ENCODE peak calls at places on chromosomes 6 and 20, in seven cellular contexts. One of them, this sample, is unnamed.

GRCh38 chr6:6057442-6058053 is 50.8 kb upstream of the NRN1 start:
- DNase-seq in adrenal gland: no peak
- DNase-seq in lower leg skin: no peak
- DNase-seq in HL-60: peak
- DNase-seq in mammary epithelial cell: peak
- DNase-seq in omental fat pad: no peak
- DNase-seq in breast epithelium: no peak
- DNase-seq in this sample: no peak

GRCh38 chr6:89999154-89999553 is 104.9 kb downstream of the GJA10 start:
- DNase-seq in omental fat pad: peak
- DNase-seq in adrenal gland: no peak
- DNase-seq in HL-60: peak
- DNase-seq in mammary epithelial cell: peak
- DNase-seq in lower leg skin: peak
- DNase-seq in breast epithelium: peak
- DNase-seq in this sample: no peak

GRCh38 chr6:111800468-111800760 is 72.8 kb downstream of the FYN start:
- DNase-seq in HL-60: no peak
- DNase-seq in omental fat pad: no peak
- DNase-seq in adrenal gland: no peak
- DNase-seq in mammary epithelial cell: no peak
- DNase-seq in breast epithelium: no peak
- DNase-seq in lower leg skin: no peak
- DNase-seq in this sample: no peak

GRCh38 chr6:72911463-72912153 is 289.7 kb downstream of the KCNQ5 start:
- DNase-seq in omental fat pad: no peak
- DNase-seq in lower leg skin: no peak
- DNase-seq in breast epithelium: no peak
- DNase-seq in mammary epithelial cell: peak
- DNase-seq in adrenal gland: no peak
- DNase-seq in HL-60: no peak
- DNase-seq in this sample: no peak

GRCh38 chr6:158387036-158387435 is 74.8 kb downstream of the TULP4 start:
- DNase-seq in adrenal gland: no peak
- DNase-seq in omental fat pad: no peak
- DNase-seq in lower leg skin: no peak
- DNase-seq in breast epithelium: no peak
- DNase-seq in HL-60: no peak
- DNase-seq in mammary epithelial cell: no peak
- DNase-seq in this sample: no peak

GRCh38 chr6:15243994-15244604 is 1.8 kb upstream of the JARID2 start:
- DNase-seq in adrenal gland: no peak
- DNase-seq in lower leg skin: no peak
- DNase-seq in HL-60: no peak
- DNase-seq in omental fat pad: no peak
- DNase-seq in breast epithelium: no peak
- DNase-seq in mammary epithelial cell: no peak
- DNase-seq in this sample: no peak

GRCh38 chr20:25549866-25550477 is 35.4 kb downstream of the NINL start:
- DNase-seq in mammary epithelial cell: no peak
- DNase-seq in breast epithelium: no peak
- DNase-seq in omental fat pad: no peak
- DNase-seq in lower leg skin: no peak
- DNase-seq in HL-60: no peak
- DNase-seq in adrenal gland: no peak
- DNase-seq in this sample: no peak

GRCh38 chr6:104324305-104324704 is 535.4 kb downstream of the HACE1 start:
- DNase-seq in adrenal gland: no peak
- DNase-seq in HL-60: no peak
- DNase-seq in lower leg skin: no peak
- DNase-seq in breast epithelium: no peak
- DNase-seq in mammary epithelial cell: no peak
- DNase-seq in omental fat pad: no peak
- DNase-seq in this sample: no peak

GRCh38 chr6:99236010-99236409 is 113.5 kb downstream of the FAXC start:
- DNase-seq in omental fat pad: no peak
- DNase-seq in mammary epithelial cell: no peak
- DNase-seq in breast epithelium: no peak
- DNase-seq in lower leg skin: no peak
- DNase-seq in HL-60: no peak
- DNase-seq in adrenal gland: no peak
- DNase-seq in this sample: no peak

GRCh38 chr6:155628315-155628714 is 172.7 kb upstream of the NOX3 start:
- DNase-seq in HL-60: no peak
- DNase-seq in mammary epithelial cell: no peak
- DNase-seq in omental fat pad: no peak
- DNase-seq in breast epithelium: no peak
- DNase-seq in adrenal gland: no peak
- DNase-seq in lower leg skin: no peak
- DNase-seq in this sample: no peak

DNA sequence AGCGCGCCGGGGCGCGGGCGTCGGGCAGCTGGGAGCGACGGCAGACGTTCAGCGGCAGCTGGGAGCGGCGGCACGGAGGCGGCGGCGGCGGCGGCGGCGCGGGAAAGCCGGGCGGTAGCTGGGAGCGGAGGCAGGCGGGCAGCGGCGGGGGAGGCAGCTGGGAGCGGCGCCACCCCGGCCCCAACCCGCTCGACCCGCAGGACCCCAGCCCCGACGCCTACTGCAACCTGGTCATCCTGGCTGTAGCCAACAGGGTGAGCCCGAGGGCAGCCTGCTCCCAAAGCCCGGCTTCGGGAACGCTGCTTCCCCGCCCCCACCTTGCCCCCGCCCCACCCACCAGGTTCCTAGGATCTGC is 8.9 kb downstream of the CCM2L start:
- DNase-seq in lower leg skin: no peak
- DNase-seq in adrenal gland: no peak
- DNase-seq in breast epithelium: no peak
- DNase-seq in HL-60: no peak
- DNase-seq in mammary epithelial cell: no peak
- DNase-seq in omental fat pad: no peak
- DNase-seq in this sample: no peak
- TF ChIP-seq CTCF in lower leg skin: no peak
- TF ChIP-seq CTCF in adrenal gland: no peak
- TF ChIP-seq CTCF in breast epithelium: no peak
- TF ChIP-seq CTCF in HL-60: no peak
- TF ChIP-seq CTCF in mammary epithelial cell: no peak
- TF ChIP-seq CTCF in omental fat pad: no peak
- TF ChIP-seq CTCF in this sample: peak

GRCh38 chr20:15674253-15675145 is 898.7 kb downstream of the KIF16B start:
- DNase-seq in breast epithelium: no peak
- DNase-seq in mammary epithelial cell: no peak
- DNase-seq in omental fat pad: no peak
- DNase-seq in HL-60: no peak
- DNase-seq in adrenal gland: no peak
- DNase-seq in lower leg skin: no peak
- DNase-seq in this sample: no peak
- TF ChIP-seq CTCF in breast epithelium: no peak
- TF ChIP-seq CTCF in mammary epithelial cell: no peak
- TF ChIP-seq CTCF in omental fat pad: no peak
- TF ChIP-seq CTCF in HL-60: no peak
- TF ChIP-seq CTCF in adrenal gland: no peak
- TF ChIP-seq CTCF in lower leg skin: no peak
- TF ChIP-seq CTCF in this sample: no peak

GRCh38 chr20:34710568-34710839 is 6.4 kb downstream of the TP53INP2 start:
- DNase-seq in adrenal gland: no peak
- DNase-seq in HL-60: no peak
- DNase-seq in omental fat pad: no peak
- DNase-seq in mammary epithelial cell: no peak
- DNase-seq in lower leg skin: no peak
- DNase-seq in breast epithelium: no peak
- DNase-seq in this sample: no peak

GRCh38 chr20:34709044-34709835 is 5.1 kb downstream of the TP53INP2 start:
- DNase-seq in HL-60: peak
- DNase-seq in mammary epithelial cell: peak
- DNase-seq in omental fat pad: peak
- DNase-seq in breast epithelium: peak
- DNase-seq in adrenal gland: peak
- DNase-seq in lower leg skin: peak
- DNase-seq in this sample: peak

GRCh38 chr20:34708621-34709043 is 4.5 kb downstream of the TP53INP2 start:
- DNase-seq in mammary epithelial cell: no peak
- DNase-seq in HL-60: no peak
- DNase-seq in lower leg skin: peak
- DNase-seq in breast epithelium: peak
- DNase-seq in omental fat pad: no peak
- DNase-seq in adrenal gland: peak
- DNase-seq in this sample: peak

GRCh38 chr20:34710861-34711574 is 6.9 kb downstream of the TP53INP2 start:
- DNase-seq in omental fat pad: no peak
- DNase-seq in lower leg skin: no peak
- DNase-seq in mammary epithelial cell: no peak
- DNase-seq in HL-60: no peak
- DNase-seq in adrenal gland: no peak
- DNase-seq in breast epithelium: no peak
- DNase-seq in this sample: no peak

GRCh38 chr20:34709836-34710567 is 5.9 kb downstream of the TP53INP2 start:
- DNase-seq in omental fat pad: no peak
- DNase-seq in lower leg skin: peak
- DNase-seq in breast epithelium: no peak
- DNase-seq in mammary epithelial cell: no peak
- DNase-seq in adrenal gland: peak
- DNase-seq in HL-60: no peak
- DNase-seq in this sample: peak
- TF ChIP-seq CTCF in omental fat pad: no peak
- TF ChIP-seq CTCF in lower leg skin: no peak
- TF ChIP-seq CTCF in breast epithelium: no peak
- TF ChIP-seq CTCF in mammary epithelial cell: no peak
- TF ChIP-seq CTCF in adrenal gland: no peak
- TF ChIP-seq CTCF in HL-60: no peak
- TF ChIP-seq CTCF in this sample: peak

DNA sequence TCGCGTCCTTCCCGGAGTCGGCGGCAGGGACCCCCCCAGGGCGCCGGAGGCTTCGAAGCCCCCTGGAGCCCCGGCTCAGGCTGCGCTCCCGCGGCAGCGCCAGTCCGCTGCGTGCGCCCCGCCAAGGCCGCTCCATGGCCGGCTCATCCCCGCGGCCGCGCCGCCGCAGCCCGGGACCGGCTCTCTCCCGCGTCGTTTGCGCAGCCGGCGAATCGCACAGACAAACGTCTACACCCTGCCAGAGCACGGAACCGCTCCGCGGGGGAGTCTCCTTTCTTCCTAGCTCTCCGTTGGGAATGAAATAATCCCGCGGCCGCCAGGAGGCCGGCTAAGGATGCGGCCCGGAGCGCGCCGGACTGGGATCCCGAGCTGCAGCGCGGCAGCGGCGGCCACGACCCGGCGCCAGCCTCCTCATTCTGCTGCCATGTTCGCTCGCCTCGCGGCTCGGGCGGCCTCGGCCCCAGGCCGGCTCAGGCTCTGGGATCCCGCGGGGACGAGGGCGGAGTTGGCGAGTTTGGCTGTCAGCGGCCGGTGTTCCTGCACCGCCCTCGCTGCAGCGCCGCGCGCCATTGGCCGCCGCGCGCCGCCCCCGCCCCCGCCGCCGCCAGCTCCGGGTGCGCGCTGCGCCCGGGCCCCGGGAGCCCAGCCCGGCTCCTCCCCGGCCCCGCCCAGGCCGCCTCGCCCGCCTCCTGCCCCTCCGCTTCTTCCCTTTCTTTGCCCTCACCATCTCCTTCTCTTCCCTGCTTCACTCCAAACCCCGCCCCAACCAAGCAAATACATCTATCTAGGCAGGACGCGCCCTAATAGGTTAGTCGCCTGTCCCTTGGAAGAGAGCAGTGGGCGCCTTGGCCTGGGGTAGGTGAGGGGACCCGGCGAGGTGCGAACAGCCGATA is at the start of gene GFOD1:
- DNase-seq in adrenal gland: peak
- DNase-seq in HL-60: peak
- DNase-seq in breast epithelium: peak
- DNase-seq in lower leg skin: peak
- DNase-seq in mammary epithelial cell: peak
- DNase-seq in omental fat pad: peak
- DNase-seq in this sample: peak
- TF ChIP-seq CTCF in adrenal gland: peak
- TF ChIP-seq CTCF in HL-60: no peak
- TF ChIP-seq CTCF in breast epithelium: no peak
- TF ChIP-seq CTCF in lower leg skin: no peak
- TF ChIP-seq CTCF in mammary epithelial cell: no peak
- TF ChIP-seq CTCF in omental fat pad: no peak
- TF ChIP-seq CTCF in this sample: peak

GRCh38 chr20:20720158-20720557 is 7.7 kb upstream of the RALGAPA2 start:
- DNase-seq in mammary epithelial cell: no peak
- DNase-seq in adrenal gland: no peak
- DNase-seq in omental fat pad: no peak
- DNase-seq in breast epithelium: no peak
- DNase-seq in lower leg skin: no peak
- DNase-seq in HL-60: no peak
- DNase-seq in this sample: no peak
- TF ChIP-seq CTCF in mammary epithelial cell: no peak
- TF ChIP-seq CTCF in adrenal gland: no peak
- TF ChIP-seq CTCF in omental fat pad: no peak
- TF ChIP-seq CTCF in breast epithelium: no peak
- TF ChIP-seq CTCF in lower leg skin: no peak
- TF ChIP-seq CTCF in HL-60: no peak
- TF ChIP-seq CTCF in this sample: no peak

DNA sequence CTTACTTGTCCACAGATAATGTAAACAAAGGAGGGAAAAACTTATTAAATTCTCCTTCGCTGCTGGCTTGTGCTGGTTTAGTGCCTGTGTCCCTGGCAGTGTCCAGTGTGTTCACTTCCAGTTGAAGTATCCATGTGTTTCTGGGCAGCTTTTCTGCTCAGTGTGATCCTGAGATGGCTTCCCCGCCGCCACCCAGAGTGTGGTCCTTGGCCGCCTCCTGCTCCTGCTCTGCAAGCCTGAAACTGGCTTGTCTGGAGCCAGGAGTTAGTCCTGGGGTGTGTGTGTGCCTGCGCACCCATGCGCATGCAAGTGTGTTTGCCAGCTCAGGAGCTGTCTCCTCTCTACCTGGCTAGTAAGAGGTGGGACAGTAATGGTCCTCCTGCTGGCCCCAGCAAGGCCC is 7.2 kb downstream of the BTBD3 start:
- DNase-seq in adrenal gland: no peak
- DNase-seq in omental fat pad: no peak
- DNase-seq in lower leg skin: no peak
- DNase-seq in breast epithelium: no peak
- DNase-seq in mammary epithelial cell: no peak
- DNase-seq in HL-60: no peak
- DNase-seq in this sample: no peak
- TF ChIP-seq CTCF in adrenal gland: no peak
- TF ChIP-seq CTCF in omental fat pad: no peak
- TF ChIP-seq CTCF in lower leg skin: no peak
- TF ChIP-seq CTCF in breast epithelium: no peak
- TF ChIP-seq CTCF in mammary epithelial cell: no peak
- TF ChIP-seq CTCF in HL-60: no peak
- TF ChIP-seq CTCF in this sample: no peak

GRCh38 chr20:57671662-57672061 is 38.2 kb downstream of the PMEPA1 start:
- DNase-seq in lower leg skin: no peak
- DNase-seq in HL-60: no peak
- DNase-seq in breast epithelium: no peak
- DNase-seq in omental fat pad: no peak
- DNase-seq in adrenal gland: no peak
- DNase-seq in mammary epithelial cell: no peak
- DNase-seq in this sample: no peak
- TF ChIP-seq CTCF in lower leg skin: no peak
- TF ChIP-seq CTCF in HL-60: no peak
- TF ChIP-seq CTCF in breast epithelium: no peak
- TF ChIP-seq CTCF in omental fat pad: no peak
- TF ChIP-seq CTCF in adrenal gland: no peak
- TF ChIP-seq CTCF in mammary epithelial cell: peak
- TF ChIP-seq CTCF in this sample: peak